ENCODE peak calls at places on chromosomes 5 and 9, in four cellular contexts. W is spleen; R is MCF 10A; I is CD8-positive, alpha-beta T cell. X is an unnamed sample.

GRCh38 chr5:170633235-170634041 is 129.6 kb downstream of the KCNIP1 start:
- DNase-seq in W (peak), R (peak), I (no peak), X (peak)

GRCh38 chr5:94268226-94268625 is 350.2 kb downstream of the KIAA0825 start:
- DNase-seq in W (no peak), R (no peak), I (no peak), X (no peak)

GRCh38 chr5:179865471-179866240 is 7.0 kb upstream of the MRNIP start:
- DNase-seq in W (peak), R (peak), I (no peak), X (peak)

GRCh38 chr9:22041792-22042191 is 32.7 kb upstream of the CDKN2B start:
- DNase-seq in W (no peak), R (no peak), I (no peak), X (no peak)

GRCh38 chr9:129310666-129311350 is 132.7 kb upstream of the IER5L start:
- DNase-seq in W (peak), R (no peak), I (no peak), X (peak)

GRCh38 chr5:83701886-83702285 is 18.8 kb downstream of the HAPLN1 start:
- DNase-seq in W (no peak), R (peak), I (no peak), X (no peak)

GRCh38 chr9:96006961-96007360 is 131.5 kb downstream of the ERCC6L2 start:
- DNase-seq in W (no peak), R (no peak), I (no peak), X (no peak)

GRCh38 chr5:92991681-92992472 is 589.1 kb downstream of the NR2F1-AS1 start:
- DNase-seq in W (no peak), R (no peak), I (no peak), X (no peak)

GRCh38 chr5:71891856-71892255 is 172.8 kb downstream of the CARTPT start:
- DNase-seq in W (no peak), R (no peak), I (no peak), X (no peak)

GRCh38 chr9:126704157-126704941 is 90.6 kb downstream of the LMX1B start:
- DNase-seq in W (peak), R (peak), I (peak), X (peak)

GRCh38 chr5:34655354-34655991 is 655 bp upstream of the RAI14 start:
- DNase-seq in W (no peak), R (peak), I (no peak), X (no peak)

GRCh38 chr9:27491164-27491563 is 32.9 kb upstream of the IFNK start:
- DNase-seq in W (no peak), R (no peak), I (no peak), X (no peak)

GRCh38 chr5:74625742-74626241 is 14.7 kb downstream of the ENC1 start:
- DNase-seq in W (no peak), R (peak), I (no peak), X (no peak)

GRCh38 chr5:142246263-142246662 is 78.6 kb downstream of the SPRY4 start:
- DNase-seq in W (no peak), R (peak), I (no peak), X (no peak)

GRCh38 chr9:120393386-120394057 is 186.4 kb downstream of the CDK5RAP2 start:
- DNase-seq in W (no peak), R (peak), I (no peak), X (no peak)

GRCh38 chr9:92590386-92590785 is 54.6 kb upstream of the ECM2 start:
- DNase-seq in W (no peak), R (no peak), I (no peak), X (no peak)

GRCh38 chr5:77743181-77743580 is 33.0 kb downstream of the TBCA start:
- DNase-seq in W (no peak), R (no peak), I (no peak), X (no peak)

GRCh38 chr9:132046456-132046855 is 33.2 kb downstream of the MED27 start:
- DNase-seq in W (no peak), R (no peak), I (no peak), X (no peak)

GRCh38 chr9:121929893-121930875 is 162.9 kb downstream of the TTLL11 start:
- DNase-seq in W (no peak), R (no peak), I (no peak), X (no peak)

GRCh38 chr9:88216132-88216995 is 78.1 kb upstream of the SPATA31C2 start:
- DNase-seq in W (no peak), R (no peak), I (no peak), X (no peak)

GRCh38 chr9:124203818-124204217 is 53.9 kb upstream of the NEK6 start:
- DNase-seq in W (no peak), R (no peak), I (no peak), X (no peak)

GRCh38 chr5:109062669-109063068 is 315.0 kb downstream of the FER start:
- DNase-seq in W (no peak), R (no peak), I (no peak), X (no peak)

GRCh38 chr9:136784249-136784996 is 6.7 kb upstream of the TMEM141 start:
- DNase-seq in W (no peak), R (peak), I (no peak), X (no peak)

GRCh38 chr5:131589510-131590348 is 45.3 kb downstream of the RAPGEF6 start:
- DNase-seq in W (no peak), R (peak), I (peak), X (no peak)

GRCh38 chr5:57094753-57095683 is 78.8 kb upstream of the GPBP1 start:
- DNase-seq in W (no peak), R (peak), I (no peak), X (no peak)

GRCh38 chr9:106718996-106719395 is 144.0 kb upstream of the ZNF462 start:
- DNase-seq in W (no peak), R (peak), I (no peak), X (no peak)

GRCh38 chr9:121566401-121567141 is 66.9 kb upstream of the GGTA1 start:
- DNase-seq in W (no peak), R (peak), I (no peak), X (no peak)

GRCh38 chr9:121987312-121987711 is 105.8 kb downstream of the TTLL11 start:
- DNase-seq in W (no peak), R (no peak), I (no peak), X (no peak)

GRCh38 chr9:88803551-88804288 is 187.5 kb upstream of the S1PR3 start:
- DNase-seq in W (no peak), R (peak), I (no peak), X (no peak)

GRCh38 chr5:55993628-55994501 is 898 bp downstream of the IL6ST start:
- DNase-seq in W (no peak), R (no peak), I (no peak), X (no peak)

GRCh38 chr5:129400395-129400983 is 59.6 kb upstream of the ADAMTS19 start:
- DNase-seq in W (no peak), R (peak), I (no peak), X (no peak)

GRCh38 chr9:76761448-76761847 is 2.8 kb upstream of the PCA3 start:
- DNase-seq in W (no peak), R (peak), I (no peak), X (no peak)
- TF ChIP-seq CTCF in W (no peak), R (peak), I (no peak), X (peak)

GRCh38 chr9:127959841-127960409 is 20.9 kb downstream of the EEIG1 start:
- DNase-seq in W (no peak), R (no peak), I (no peak), X (no peak)

GRCh38 chr9:127953768-127954505 is 16.3 kb upstream of the DPM2 start:
- DNase-seq in W (no peak), R (no peak), I (no peak), X (no peak)

GRCh38 chr9:127954831-127955293 is 17.2 kb upstream of the DPM2 start:
- DNase-seq in W (no peak), R (no peak), I (no peak), X (no peak)

GRCh38 chr9:127958728-127959127 is 21.1 kb upstream of the DPM2 start:
- DNase-seq in W (no peak), R (no peak), I (no peak), X (no peak)

GRCh38 chr9:127955294-127956015 is 17.8 kb upstream of the DPM2 start:
- DNase-seq in W (no peak), R (peak), I (peak), X (no peak)
- TF ChIP-seq CTCF in W (peak), R (peak), I (peak), X (peak)

GRCh38 chr5:138631204-138631928 is 56.2 kb upstream of the HSPA9 start:
- DNase-seq in W (no peak), R (no peak), I (no peak), X (peak)

GRCh38 chr5:138635268-138635667 is 60.1 kb upstream of the HSPA9 start:
- DNase-seq in W (no peak), R (no peak), I (no peak), X (no peak)

GRCh38 chr5:138636401-138636944 is 61.3 kb upstream of the HSPA9 start:
- DNase-seq in W (no peak), R (no peak), I (no peak), X (peak)

GRCh38 chr5:138635708-138636107 is 60.5 kb upstream of the HSPA9 start:
- DNase-seq in W (no peak), R (no peak), I (no peak), X (peak)

DNA sequence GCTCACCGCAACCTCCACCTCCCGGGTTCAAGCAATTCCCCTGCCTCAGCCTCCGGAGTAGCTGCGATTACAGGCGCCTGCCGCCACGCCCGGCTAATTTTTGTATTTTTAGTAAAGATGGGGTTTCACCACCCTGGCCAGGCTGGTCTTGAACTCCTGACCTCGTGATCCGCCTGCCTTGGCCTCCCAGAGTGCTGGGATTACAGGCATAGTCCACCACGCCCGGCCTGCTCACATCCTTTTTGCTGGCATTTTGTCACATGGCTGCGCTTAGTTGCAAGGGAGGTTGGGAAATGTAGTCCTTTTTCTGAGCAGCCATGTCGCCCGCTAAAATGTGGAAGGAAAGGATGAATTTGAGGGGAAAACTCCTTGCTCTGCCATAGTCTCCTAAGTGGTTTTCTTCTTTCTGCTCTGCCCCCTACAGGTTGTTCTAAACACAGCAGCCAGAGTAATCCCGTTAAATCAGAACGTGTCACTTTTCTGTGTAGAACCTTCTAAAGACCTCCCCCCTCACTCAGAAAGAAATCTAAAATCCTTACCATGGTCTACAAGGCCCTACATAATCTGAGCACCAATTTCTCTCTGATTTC is 57.8 kb upstream of the HSPA9 start:
- DNase-seq in W (peak), R (peak), I (no peak), X (peak)
- TF ChIP-seq CTCF in W (peak), R (peak), I (no peak), X (peak)

DNA sequence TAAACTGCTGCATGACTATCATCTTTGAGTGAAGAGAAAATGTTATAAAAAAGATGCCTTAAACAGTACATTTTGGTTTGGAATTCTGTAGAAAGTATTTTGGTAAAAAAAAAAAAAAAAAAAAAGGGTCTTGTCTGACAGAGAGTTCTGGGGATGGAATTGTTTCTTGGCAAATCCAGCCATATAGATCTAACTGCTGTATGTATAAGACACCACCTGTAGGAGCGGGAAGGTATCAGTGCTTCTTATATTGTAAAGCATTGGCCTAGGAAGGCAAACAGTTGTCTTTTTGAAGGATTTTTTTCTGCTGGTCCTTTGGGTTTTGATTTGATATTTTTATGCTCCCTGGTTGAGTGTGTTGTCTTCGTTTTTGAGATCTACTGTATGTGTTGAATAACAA is 2.8 kb downstream of the PURA start:
- DNase-seq in W (no peak), R (peak), I (no peak), X (no peak)
- TF ChIP-seq CTCF in W (no peak), R (peak), I (peak), X (no peak)

GRCh38 chr5:160675988-160676387 is 176.0 kb downstream of the ATP10B start:
- DNase-seq in W (no peak), R (peak), I (no peak), X (no peak)
- TF ChIP-seq CTCF in W (no peak), R (no peak), I (no peak), X (no peak)

X was measured in chondrocyte.